ENCODE peak calls at places on chromosomes 12 and 14, in nine cellular contexts. Z is upper lobe of right lung; B is dorsolateral prefrontal cortex; Y is WERI-Rb-1; J is lower lobe of right lung; G is fibroblast of pulmonary artery; M is uterus; T is CD8-positive, alpha-beta T cell; L is AG10803. K is an unnamed sample.

GRCh38 chr12:124863409-124864325 is at the start of gene SCARB1:
- DNase-seq in J (peak), L (peak), G (peak), Z (peak), T (peak), B (peak), Y (peak), M (peak), K (peak)

GRCh38 chr12:89154743-89155530 is 197.4 kb downstream of the DUSP6 start:
- DNase-seq in M (no peak), T (no peak), G (peak), J (no peak), Y (no peak), L (peak), Z (no peak), B (no peak), K (no peak)

GRCh38 chr14:105472496-105472991 is 2.1 kb upstream of the CRIP2 start:
- DNase-seq in B (no peak), G (no peak), M (no peak), L (no peak), Y (no peak), J (peak), Z (no peak), T (no peak), K (no peak)

GRCh38 chr12:96636895-96637294 is 147.5 kb downstream of the CFAP54 start:
- DNase-seq in G (no peak), L (no peak), Y (no peak), J (no peak), M (no peak), Z (no peak), T (no peak), B (no peak), K (no peak)

GRCh38 chr12:27525373-27525772 is 1.4 kb downstream of the PPFIBP1 start:
- DNase-seq in M (no peak), B (no peak), Z (no peak), Y (no peak), G (peak), J (no peak), L (peak), T (no peak), K (no peak)

GRCh38 chr12:43208627-43209026 is 343.4 kb downstream of the ADAMTS20 start:
- DNase-seq in Z (no peak), L (no peak), G (peak), M (no peak), J (no peak), Y (no peak), T (no peak), B (no peak), K (no peak)

GRCh38 chr12:63508543-63508942 is 159.8 kb downstream of the DPY19L2 start:
- DNase-seq in L (no peak), B (no peak), T (no peak), Y (no peak), J (no peak), G (no peak), Z (no peak), M (no peak), K (no peak)

GRCh38 chr14:69580009-69580577 is 5.4 kb upstream of the CCDC177 start:
- DNase-seq in M (no peak), Y (peak), B (no peak), J (no peak), T (no peak), L (peak), Z (no peak), G (peak), K (peak)

GRCh38 chr14:51609251-51609986 is 42.3 kb upstream of the FRMD6 start:
- DNase-seq in Z (no peak), T (no peak), Y (no peak), M (no peak), B (no peak), J (no peak), G (no peak), L (peak), K (no peak)

GRCh38 chr14:70887207-70888150 is 19.8 kb upstream of the PCNX1 start:
- DNase-seq in M (no peak), L (peak), J (no peak), B (no peak), T (no peak), G (peak), Y (no peak), Z (no peak), K (no peak)

GRCh38 chr14:37595809-37596595 is 573 bp downstream of the TTC6 start:
- DNase-seq in J (peak), Y (peak), T (peak), G (no peak), Z (peak), M (no peak), B (no peak), L (no peak), K (peak)

GRCh38 chr12:43210437-43211197 is 341.4 kb downstream of the ADAMTS20 start:
- DNase-seq in M (no peak), Y (no peak), B (no peak), J (no peak), Z (no peak), G (peak), T (no peak), L (peak), K (no peak)

GRCh38 chr14:29217813-29218450 is 451.3 kb downstream of the FOXG1 start:
- DNase-seq in G (no peak), L (no peak), Y (no peak), J (no peak), B (no peak), T (no peak), Z (no peak), M (no peak), K (no peak)
- H3K4me3 ChIP-seq in G (no peak), L (no peak), Y (no peak), J (no peak), B (no peak), T (no peak), Z (no peak), M (no peak), K (no peak)

GRCh38 chr14:33675415-33676130 is 275.3 kb downstream of the EGLN3 start:
- DNase-seq in T (no peak), Z (no peak), J (no peak), M (no peak), L (peak), G (no peak), Y (no peak), B (no peak), K (no peak)

GRCh38 chr14:33678012-33678411 is 272.9 kb downstream of the EGLN3 start:
- DNase-seq in L (no peak), G (no peak), J (no peak), M (no peak), T (no peak), B (no peak), Z (no peak), Y (no peak), K (peak)

GRCh38 chr14:33679025-33679424 is 271.8 kb downstream of the EGLN3 start:
- DNase-seq in G (no peak), T (no peak), M (no peak), L (no peak), Z (no peak), B (no peak), Y (no peak), J (no peak), K (no peak)

GRCh38 chr14:33674716-33675115 is 276.2 kb downstream of the EGLN3 start:
- DNase-seq in Y (no peak), J (no peak), B (no peak), M (no peak), G (no peak), L (no peak), T (no peak), Z (no peak), K (no peak)

DNA sequence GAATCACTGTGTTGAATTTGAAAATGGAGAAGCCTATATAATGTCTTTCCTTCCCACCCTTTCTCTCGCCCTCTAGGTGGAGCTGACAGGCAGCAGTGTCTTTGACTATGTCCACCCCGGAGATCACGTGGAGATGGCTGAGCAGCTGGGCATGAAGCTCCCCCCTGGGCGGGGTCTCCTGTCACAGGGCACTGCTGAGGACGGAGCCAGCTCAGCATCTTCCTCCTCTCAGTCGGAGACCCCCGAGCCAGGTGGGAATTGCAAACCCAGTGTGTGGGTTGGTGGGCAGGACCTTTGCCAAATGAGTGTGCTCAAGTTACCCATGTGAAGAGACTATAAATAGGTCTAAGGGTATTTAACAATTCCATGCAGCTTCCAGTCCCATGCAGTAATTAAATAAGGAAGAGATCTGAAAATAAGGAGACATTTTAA is 274.7 kb downstream of the EGLN3 start:
- DNase-seq in T (no peak), J (peak), Y (peak), L (no peak), B (peak), Z (no peak), M (no peak), G (peak), K (peak)
- H3K4me3 ChIP-seq in T (no peak), J (no peak), Y (no peak), L (no peak), B (peak), Z (no peak), M (no peak), G (no peak), K (peak)

GRCh38 chr14:95134304-95134933 is 22.9 kb downstream of the DICER1 start:
- DNase-seq in Z (no peak), M (no peak), L (no peak), B (no peak), T (no peak), Y (no peak), J (no peak), G (peak), K (no peak)
- H3K4me3 ChIP-seq in Z (no peak), M (no peak), L (no peak), B (no peak), T (no peak), Y (no peak), J (no peak), G (no peak), K (no peak)

GRCh38 chr12:69527506-69528272 is 57.5 kb downstream of the FRS2 start:
- DNase-seq in T (no peak), G (peak), Z (no peak), L (peak), J (no peak), B (no peak), Y (no peak), M (no peak), K (no peak)
- H3K4me3 ChIP-seq in T (no peak), G (no peak), Z (no peak), L (no peak), J (no peak), B (no peak), Y (no peak), M (no peak), K (no peak)

GRCh38 chr12:1662761-1663439 is 28.0 kb upstream of the ADIPOR2 start:
- DNase-seq in Y (peak), L (peak), B (no peak), J (peak), Z (peak), T (peak), G (peak), M (no peak), K (no peak)
- H3K4me3 ChIP-seq in Y (peak), L (no peak), B (no peak), J (peak), Z (no peak), T (no peak), G (no peak), M (no peak), K (no peak)

DNA sequence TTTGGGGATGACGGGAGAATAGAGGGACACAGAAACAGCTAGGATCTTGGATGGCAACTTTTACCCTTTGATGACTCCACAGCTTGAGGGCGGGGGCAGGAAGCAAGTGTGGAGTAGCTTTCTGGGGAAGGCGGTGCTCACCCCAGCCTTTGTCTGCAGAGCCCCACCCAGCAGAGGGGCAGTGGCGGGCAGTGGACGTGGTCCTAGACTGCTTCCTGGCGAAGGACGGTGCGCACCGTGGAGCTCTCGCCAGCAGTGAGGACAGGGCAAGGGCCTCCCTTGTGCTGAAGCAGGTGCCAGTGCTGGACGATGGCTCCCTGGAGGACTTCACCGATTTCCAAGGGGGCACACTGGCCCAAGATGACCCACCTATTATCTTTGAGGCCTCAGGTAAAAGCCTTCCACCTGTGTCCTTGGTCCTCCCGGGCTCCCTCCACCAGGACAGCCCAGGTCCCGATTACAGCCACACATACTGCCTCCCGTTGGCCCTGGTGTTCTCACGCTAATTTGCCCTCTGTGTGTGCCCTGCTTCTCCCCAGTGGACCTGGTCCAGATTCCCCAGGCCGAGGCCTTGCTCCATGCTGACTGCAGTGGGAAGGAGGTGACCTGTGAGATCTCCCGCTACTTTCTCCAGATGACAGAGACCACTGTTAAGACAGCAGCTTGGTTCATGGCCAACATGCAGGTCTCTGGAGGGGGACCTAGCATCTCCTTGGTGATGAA is 1.2 kb downstream of the TAPBPL start:
- DNase-seq in J (peak), Z (peak), L (no peak), M (no peak), B (no peak), G (no peak), Y (no peak), T (no peak), K (no peak)
- H3K4me3 ChIP-seq in J (peak), Z (peak), L (peak), M (peak), B (peak), G (peak), Y (no peak), T (peak), K (peak)

K was measured in BE2C.